ENCODE peak calls at places on chromosomes 16 and 17, in ten cellular contexts. I is EL; T is GM12891; N is SHP77; H is stimulated activated CD8-positive, alpha-beta memory T cell treated with anti-CD3 and anti-CD28 coated beads, Interleukin-7, amount 100 ng/mL, for 24 hours; X is GM12865; O is NCI-H1092; L is cardiac fibroblast; V is fibroblast of the aortic adventitia; Z is central memory CD4-positive, alpha-beta T cell. D is an unnamed sample.

GRCh38 chr17:7136266-7136877 is 21.8 kb upstream of the ASGR2 start:
- DNase-seq in Z (peak), O (peak), V (peak), H (peak), N (peak), T (no peak), X (peak), L (peak), I (peak), D (peak)

GRCh38 chr16:61277849-61278248 is 758.4 kb downstream of the CDH8 start:
- DNase-seq in N (no peak), I (no peak), V (no peak), X (no peak), O (no peak), T (no peak), L (no peak), Z (no peak), H (no peak), D (no peak)

GRCh38 chr16:72092832-72093447 is 480 bp downstream of the TXNL4B start:
- DNase-seq in V (peak), L (peak), O (no peak), N (no peak), X (peak), I (peak), H (no peak), T (no peak), Z (no peak), D (no peak)

GRCh38 chr16:3879887-3880564 is 487 bp downstream of the CREBBP start:
- DNase-seq in H (no peak), O (peak), V (peak), N (no peak), I (peak), L (peak), X (peak), Z (peak), T (peak), D (peak)

GRCh38 chr17:9329251-9329921 is 246.2 kb downstream of the STX8 start:
- DNase-seq in Z (no peak), X (no peak), H (no peak), I (no peak), O (no peak), T (no peak), L (no peak), V (no peak), N (no peak), D (no peak)

GRCh38 chr17:21127508-21128077 is 829 bp downstream of the DHRS7B start:
- DNase-seq in N (no peak), X (no peak), V (peak), Z (no peak), O (no peak), H (no peak), L (peak), T (no peak), I (no peak), D (no peak)

GRCh38 chr17:71338396-71338795 is 782.4 kb upstream of the SOX9 start:
- DNase-seq in N (no peak), X (no peak), L (peak), O (no peak), H (no peak), I (peak), Z (no peak), T (no peak), V (no peak), D (no peak)

GRCh38 chr16:14398014-14398717 is 231.9 kb downstream of the PARN start:
- DNase-seq in I (no peak), Z (no peak), L (no peak), H (no peak), N (no peak), V (no peak), O (no peak), X (peak), T (no peak), D (no peak)

GRCh38 chr17:66268247-66268927 is 34.0 kb upstream of the PRKCA start:
- DNase-seq in Z (no peak), H (no peak), O (no peak), V (peak), X (no peak), N (no peak), T (no peak), L (peak), I (peak), D (no peak)

GRCh38 chr17:2053380-2054261 is 1.3 kb upstream of the HIC1 start:
- DNase-seq in V (peak), I (peak), T (no peak), O (no peak), N (peak), L (peak), X (peak), H (no peak), Z (peak), D (peak)